ENCODE peak calls at places on chromosome 20, in four cellular contexts. H, P, J and S are unnamed samples.

GRCh38 chr20:25009218-25010145 is 16.9 kb upstream of the APMAP start:
- DNase-seq in J (no peak), P (no peak), H (no peak), S (no peak)

GRCh38 chr20:47206962-47207641 is 149.4 kb downstream of the ZMYND8 start:
- DNase-seq in J (no peak), P (no peak), H (no peak), S (no peak)

GRCh38 chr20:47400685-47401084 is 44.2 kb upstream of the ZMYND8 start:
- DNase-seq in J (no peak), H (no peak), P (no peak), S (no peak)

GRCh38 chr20:54019127-54019526 is 51.3 kb downstream of the BCAS1 start:
- DNase-seq in J (no peak), H (no peak), P (no peak), S (no peak)

GRCh38 chr20:55252525-55252924 is 752.8 kb downstream of the CBLN4 start:
- DNase-seq in H (no peak), J (no peak), P (no peak), S (no peak)

GRCh38 chr20:46545077-46545826 is 5.2 kb downstream of the OCSTAMP start:
- DNase-seq in H (no peak), P (no peak), J (peak; percentile 61), S (no peak)

GRCh38 chr20:46894579-46894958 is at the start of gene EYA2:
- DNase-seq in P (no peak), H (no peak), J (peak; percentile 85), S (no peak)

GRCh38 chr20:57659789-57660509 is 39.7 kb upstream of the ZBP1 start:
- DNase-seq in J (peak; percentile 53), H (peak; percentile 30), P (no peak), S (no peak)

GRCh38 chr20:58481541-58482021 is 33.6 kb downstream of the APCDD1L start:
- DNase-seq in H (no peak), P (peak; percentile 27), J (no peak), S (no peak)

GRCh38 chr20:41078329-41078728 is 49.7 kb downstream of the TOP1 start:
- DNase-seq in P (no peak), J (no peak), H (no peak), S (no peak)

GRCh38 chr20:49482621-49483017 is at the start of gene KCNB1:
- DNase-seq in J (peak; percentile 90), H (peak; percentile 57), P (no peak), S (no peak)

GRCh38 chr20:54323227-54323734 is 115.4 kb downstream of the PFDN4 start:
- DNase-seq in H (no peak), P (no peak), J (no peak), S (no peak)

GRCh38 chr20:12824353-12824752 is 184.4 kb upstream of the SPTLC3 start:
- DNase-seq in H (no peak), P (no peak), J (no peak), S (no peak)

GRCh38 chr20:1840865-1841553 is 54.2 kb upstream of the SIRPA start:
- DNase-seq in J (no peak), P (no peak), H (no peak), S (no peak)

GRCh38 chr20:48945840-48946514 is 24.5 kb downstream of the ARFGEF2 start:
- DNase-seq in H (peak; percentile 83), J (no peak), P (peak; percentile 81), S (peak; percentile 45)

GRCh38 chr20:10178727-10179313 is 39.8 kb upstream of the SNAP25 start:
- DNase-seq in H (no peak), J (no peak), P (no peak), S (no peak)

GRCh38 chr20:24833592-24833991 is 115.5 kb upstream of the CST7 start:
- DNase-seq in P (no peak), H (no peak), J (no peak), S (no peak)

GRCh38 chr20:1674361-1674760 is 16.8 kb upstream of the SIRPG start:
- DNase-seq in P (no peak), J (no peak), H (no peak), S (no peak)

GRCh38 chr20:33812673-33813462 is 1.7 kb downstream of the CHMP4B start:
- DNase-seq in J (no peak), H (no peak), P (no peak), S (no peak)
- TF ChIP-seq POLR2AphosphoS5 in J (no peak), H (no peak), P (no peak), S (no peak)

GRCh38 chr20:52959125-52959524 is 13.0 kb upstream of the TSHZ2 start:
- DNase-seq in P (no peak), J (no peak), H (no peak), S (no peak)

GRCh38 chr20:52958206-52958605 is 14.0 kb upstream of the TSHZ2 start:
- DNase-seq in H (no peak), J (no peak), P (no peak), S (no peak)

GRCh38 chr20:52953020-52953419 is 19.1 kb upstream of the TSHZ2 start:
- DNase-seq in J (no peak), H (no peak), P (no peak), S (no peak)

GRCh38 chr20:52954849-52955248 is 17.3 kb upstream of the TSHZ2 start:
- DNase-seq in J (no peak), P (no peak), H (no peak), S (no peak)
- H3K4me3 ChIP-seq in J (no peak overlapping the region), P (no peak overlapping the region), H (no peak overlapping the region), S (no peak overlapping the region)

GRCh38 chr20:45080867-45081616 is 19.9 kb downstream of the KCNS1 start:
- DNase-seq in H (no peak), P (peak; percentile 15), J (no peak), S (no peak)
- TF ChIP-seq POLR2AphosphoS5 in H (no peak), P (no peak), J (no peak), S (no peak)

GRCh38 chr20:36606171-36607116 is 865 bp downstream of the RAB5IF start:
- DNase-seq in P (no peak), H (no peak), J (no peak), S (no peak)

GRCh38 chr20:36605309-36606170 is at the start of gene RAB5IF:
- DNase-seq in P (peak; percentile 97), J (peak; percentile 99), H (peak; percentile 100), S (peak; percentile 98)

GRCh38 chr20:36607586-36608387 is 2.2 kb downstream of the RAB5IF start:
- DNase-seq in H (no peak), P (no peak), J (no peak), S (no peak)

GRCh38 chr20:36601546-36601945 is 4.0 kb upstream of the RAB5IF start:
- DNase-seq in H (no peak), J (no peak), P (no peak), S (no peak)

DNA sequence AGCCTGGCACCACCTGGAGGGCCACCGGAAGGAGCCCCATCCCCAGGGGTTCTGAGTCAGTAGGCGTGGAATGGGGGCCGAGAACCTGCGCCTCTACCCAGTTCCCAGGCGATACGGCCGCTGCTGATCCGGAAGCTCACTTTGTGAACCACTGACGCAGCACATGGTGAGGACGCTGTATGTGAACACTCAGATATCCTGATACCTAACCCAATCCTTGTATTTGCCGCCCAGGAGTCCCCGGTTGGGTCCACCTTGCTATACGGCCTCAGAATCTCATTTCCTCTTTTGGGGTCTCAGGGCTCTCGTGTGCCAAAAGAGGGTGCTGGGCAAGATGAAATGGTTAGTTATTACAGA is 649 bp upstream of the RAB5IF start:
- DNase-seq in J (no peak), H (no peak), P (peak; percentile 31), S (no peak)
- H3K4me3 ChIP-seq in J (no peak overlapping the region), H (peak overlapping the region; percentile 99), P (peak overlapping the region; percentile 100), S (peak overlapping the region; percentile 97)

DNA sequence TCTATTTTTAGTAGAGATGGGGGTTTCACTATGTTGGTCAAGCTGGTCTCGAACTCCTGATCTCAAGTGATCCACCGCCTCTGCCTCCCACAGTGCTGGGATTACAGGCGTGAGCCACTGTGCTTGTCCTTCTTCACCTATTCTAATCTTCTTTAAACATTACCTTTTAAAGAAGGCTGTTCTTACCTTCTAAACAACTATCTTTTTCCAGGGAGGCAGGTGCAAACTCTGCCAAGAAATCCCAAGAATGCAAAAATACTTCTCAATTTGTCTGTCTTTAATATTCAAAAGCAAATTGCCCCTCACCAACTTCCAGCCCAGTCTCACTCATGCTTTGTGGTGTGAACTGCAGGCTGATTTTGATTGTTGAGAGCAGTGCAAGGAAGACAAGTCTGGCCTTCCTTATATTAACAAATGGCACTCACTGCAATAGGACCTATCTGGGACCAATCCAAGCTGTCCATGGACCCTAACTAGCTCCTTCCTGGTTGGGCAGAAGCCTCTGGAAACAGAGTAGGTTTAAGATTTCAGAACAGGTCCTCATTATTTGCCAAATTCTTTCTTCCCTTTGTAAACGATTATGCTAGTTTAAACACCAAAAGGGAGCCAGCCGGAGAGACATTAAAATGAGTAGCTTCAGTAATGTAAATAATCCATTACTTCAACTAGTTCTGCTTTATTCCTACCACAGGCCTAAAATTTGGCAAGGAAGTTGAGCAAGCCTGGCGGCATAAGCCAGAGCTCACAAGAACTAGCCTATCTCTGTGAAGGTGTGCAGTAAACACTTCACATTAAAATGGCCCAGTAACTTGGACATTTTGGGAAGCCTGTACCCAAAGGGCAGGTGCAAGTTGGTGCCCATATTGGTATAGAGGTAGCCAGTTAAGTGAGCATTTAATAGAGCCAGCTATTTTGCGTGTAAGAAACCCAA is 1.6 kb downstream of the SCAND1 start:
- DNase-seq in P (no peak), J (no peak), H (no peak), S (no peak)
- TF ChIP-seq POLR2AphosphoS5 in P (no peak), J (no peak), H (no peak), S (no peak)

GRCh38 chr20:63567382-63568169 is 6.5 kb downstream of the HELZ2 start:
- DNase-seq in J (peak; percentile 90), H (no peak), P (no peak), S (no peak)
- H3K4me3 ChIP-seq in J (no peak overlapping the region), H (no peak overlapping the region), P (no peak overlapping the region), S (no peak overlapping the region)

DNA sequence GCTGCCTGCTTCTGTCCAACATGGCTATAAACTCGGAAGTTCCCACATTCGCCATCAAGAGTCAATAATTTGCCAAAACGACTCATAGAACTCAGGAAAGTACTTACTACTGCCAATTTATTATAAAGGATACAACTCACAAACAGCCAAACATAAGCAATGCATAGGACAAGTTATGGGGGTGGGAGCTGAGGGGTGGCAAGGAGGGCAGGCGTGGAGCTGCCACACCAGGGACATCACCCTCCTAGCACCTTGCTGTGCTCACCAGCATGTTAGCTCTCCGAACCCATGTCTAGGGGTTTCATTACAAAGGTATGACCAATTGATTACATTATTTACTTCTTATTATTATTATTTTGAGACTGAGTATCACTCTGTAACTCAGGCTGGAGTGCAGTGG is 12.4 kb downstream of the EIF2S2 start:
- DNase-seq in H (no peak), P (no peak), J (no peak), S (no peak)
- TF ChIP-seq POLR2AphosphoS5 in H (no peak), P (no peak), J (no peak), S (no peak)